ENCODE peak calls at places on chromosomes 1 and 21, in nine cellular contexts. B is astrocyte of the spinal cord; F is frontal cortex; W is naive thymus-derived CD8-positive, alpha-beta T cell; U is pons; X is HEK293T; H is NCI-H1694 treated with DMSO at 0.1 percent for 48 hours; J is AG08396; Y is epithelial cell of prostate. R is an unnamed sample.

GRCh38 chr1:243982451-243983018 is 68.5 kb upstream of the ZBTB18 start:
- DNase-seq in B (no peak), F (no peak), W (no peak), U (no peak), X (no peak), H (no peak), J (no peak), Y (no peak), R (no peak)

GRCh38 chr21:42403611-42404231 is at the start of gene UBASH3A:
- DNase-seq in B (no peak), F (no peak), W (peak; percentile 84), U (no peak), X (no peak), H (no peak), J (no peak), Y (no peak), R (no peak)

GRCh38 chr1:182430263-182431068 is 19.5 kb upstream of the RGSL1 start:
- DNase-seq in B (no peak), F (no peak), W (peak; percentile 20), U (no peak), X (no peak), H (no peak), J (no peak), Y (no peak), R (no peak)

GRCh38 chr1:203025721-203026665 is at the start of gene PPFIA4:
- DNase-seq in B (peak; percentile 80), F (peak; percentile 90), W (peak; percentile 86), U (peak; percentile 70), X (peak; percentile 100), H (peak; percentile 73), J (peak; percentile 97), Y (no peak), R (peak; percentile 71)

GRCh38 chr1:6475381-6476133 is 9.6 kb upstream of the TNFRSF25 start:
- DNase-seq in B (no peak), F (peak; percentile 71), W (peak; percentile 80), U (no peak), X (peak; percentile 81), H (no peak), J (peak; percentile 85), Y (no peak), R (peak; percentile 70)

GRCh38 chr1:10671551-10672375 is 124.7 kb downstream of the CASZ1 start:
- DNase-seq in B (no peak), F (peak; percentile 33), W (no peak), U (no peak), X (peak; percentile 36), H (no peak), J (no peak), Y (no peak), R (no peak)

GRCh38 chr1:18481190-18481920 is 625 bp downstream of the KLHDC7A start:
- DNase-seq in B (no peak), F (no peak), W (no peak), U (no peak), X (no peak), H (no peak), J (no peak), Y (no peak), R (no peak)

GRCh38 chr1:201277441-201277840 is 5.9 kb upstream of the PKP1 start:
- DNase-seq in B (no peak), F (no peak), W (no peak), U (no peak), X (no peak), H (no peak), J (no peak), Y (no peak), R (no peak)

GRCh38 chr1:197486948-197487347 is 218.9 kb downstream of the CRB1 start:
- DNase-seq in B (peak; percentile 13), F (no peak), W (no peak), U (no peak), X (no peak), H (no peak), J (no peak), Y (no peak), R (no peak)

GRCh38 chr1:91774520-91775203 is 111.3 kb downstream of the TGFBR3 start:
- DNase-seq in B (peak; percentile 57), F (no peak), W (no peak), U (no peak), X (no peak), H (no peak), J (no peak), Y (no peak), R (no peak)

GRCh38 chr21:17463441-17463840 is 49.4 kb upstream of the CXADR start:
- DNase-seq in B (peak; percentile 79), F (no peak), W (no peak), U (peak; percentile 64), X (no peak), H (no peak), J (peak; percentile 77), Y (peak; percentile 81), R (no peak)

GRCh38 chr1:58815680-58816071 is 31.8 kb upstream of the JUN start:
- DNase-seq in B (no peak), F (no peak), W (no peak), U (no peak), X (peak; percentile 53), H (no peak), J (peak; percentile 37), Y (no peak), R (no peak)

GRCh38 chr1:201774224-201774982 is 54.6 kb upstream of the IPO9 start:
- DNase-seq in B (peak; percentile 87), F (no peak), W (no peak), U (no peak), X (no peak), H (no peak), J (no peak), Y (peak; percentile 29), R (no peak)

GRCh38 chr1:180821970-180822369 is 90.7 kb upstream of the KIAA1614 start:
- DNase-seq in B (no peak), F (no peak), W (no peak), U (no peak), X (no peak), H (no peak), J (no peak), Y (no peak), R (no peak)

GRCh38 chr1:31531177-31532000 is 44.9 kb upstream of the TINAGL1 start:
- DNase-seq in B (peak; percentile 16), F (no peak), W (no peak), U (no peak), X (no peak), H (no peak), J (peak; percentile 36), Y (no peak), R (no peak)

GRCh38 chr1:2835650-2836159 is 34.2 kb upstream of the TTC34 start:
- DNase-seq in B (no peak), F (no peak), W (no peak), U (no peak), X (no peak), H (no peak), J (no peak), Y (no peak), R (no peak)

GRCh38 chr1:226181996-226182714 is 4.4 kb downstream of the ACBD3 start:
- DNase-seq in B (peak; percentile 41), F (no peak), W (no peak), U (peak; percentile 53), X (peak; percentile 39), H (peak; percentile 11), J (peak; percentile 26), Y (no peak), R (no peak)

GRCh38 chr1:32311709-32312393 is 20.0 kb downstream of the HDAC1 start:
- DNase-seq in B (no peak), F (no peak), W (no peak), U (no peak), X (no peak), H (no peak), J (no peak), Y (no peak), R (no peak)

GRCh38 chr1:218874801-218875400 is 298.8 kb upstream of the LYPLAL1 start:
- DNase-seq in B (no peak), F (no peak), W (no peak), U (no peak), X (no peak), H (no peak), J (no peak), Y (no peak), R (no peak)

GRCh38 chr1:114089502-114090138 is 64.0 kb downstream of the SYT6 start:
- DNase-seq in B (no peak), F (no peak), W (no peak), U (no peak), X (no peak), H (no peak), J (no peak), Y (no peak), R (no peak)

GRCh38 chr1:20575544-20576056 is 13.3 kb upstream of the CDA start:
- DNase-seq in B (no peak), F (no peak), W (no peak), U (no peak), X (no peak), H (no peak), J (no peak), Y (no peak), R (no peak)

GRCh38 chr1:153251988-153252387 is 7.5 kb upstream of the LORICRIN start:
- DNase-seq in B (no peak), F (no peak), W (no peak), U (no peak), X (no peak), H (no peak), J (no peak), Y (no peak), R (no peak)

GRCh38 chr1:72579629-72580028 is 297.3 kb upstream of the NEGR1 start:
- DNase-seq in B (no peak), F (no peak), W (no peak), U (no peak), X (no peak), H (no peak), J (no peak), Y (no peak), R (no peak)

GRCh38 chr1:21344750-21345443 is 54.6 kb upstream of the ECE1 start:
- DNase-seq in B (no peak), F (no peak), W (no peak), U (no peak), X (no peak), H (no peak), J (no peak), Y (no peak), R (no peak)